ENCODE peak calls at places on chromosomes 2 and 18, in ten cellular contexts. Y, O, I, Z, M, Q, J, D, E and X are unnamed samples. For H3K36me3, the result is how much of the 10 kb centered on the place peaks cover.

GRCh38 chr2:42922790-42923631 is 130.6 kb upstream of the HAAO start:
- DNase-seq in Y (no peak), O (no peak), I (peak), Z (no peak), M (no peak), Q (no peak), J (no peak), D (no peak), E (no peak), X (no peak)

GRCh38 chr2:209425082-209426071 is 1.5 kb downstream of the MAP2 start:
- DNase-seq in Y (peak), O (peak), I (peak), Z (peak), M (no peak), Q (no peak), J (no peak), D (peak), E (no peak), X (no peak)

GRCh38 chr18:12278153-12278764 is 24.1 kb downstream of the CIDEA start:
- DNase-seq in Y (no peak), O (no peak), I (no peak), Z (no peak), M (no peak), Q (no peak), J (peak), D (no peak), E (no peak), X (no peak)

GRCh38 chr2:171522057-171522803 is at the start of gene CYBRD1:
- DNase-seq in Y (no peak), O (peak), I (peak), Z (no peak), M (peak), Q (peak), J (peak), D (peak), E (no peak), X (peak)

GRCh38 chr2:236823976-236824375 is 254.4 kb downstream of the ACKR3 start:
- DNase-seq in Y (no peak), O (no peak), I (no peak), Z (no peak), M (no peak), Q (no peak), J (no peak), D (no peak), E (no peak), X (no peak)

GRCh38 chr2:73063909-73064875 is 7.3 kb downstream of the SFXN5 start:
- DNase-seq in Y (peak), O (no peak), I (peak), Z (peak), M (no peak), Q (no peak), J (no peak), D (no peak), E (no peak), X (no peak)

GRCh38 chr2:38750793-38751042 is 443 bp downstream of the SRSF7 start:
- DNase-seq in Y (no peak), O (peak), I (peak), Z (no peak), M (peak), Q (peak), J (peak), D (no peak), E (no peak), X (no peak)

GRCh38 chr2:45388541-45389100 is 222.4 kb downstream of the SRBD1 start:
- DNase-seq in Y (no peak), O (no peak), I (no peak), Z (no peak), M (no peak), Q (no peak), J (no peak), D (no peak), E (no peak), X (no peak)

GRCh38 chr18:7071600-7071999 is 46.0 kb downstream of the LAMA1 start:
- DNase-seq in Y (no peak), O (no peak), I (no peak), Z (no peak), M (no peak), Q (no peak), J (no peak), D (no peak), E (no peak), X (no peak)

GRCh38 chr18:71784777-71785176 is 759.4 kb downstream of the CBLN2 start:
- DNase-seq in Y (no peak), O (no peak), I (peak), Z (no peak), M (no peak), Q (no peak), J (no peak), D (no peak), E (no peak), X (no peak)

GRCh38 chr2:11901351-11902069 is 155.1 kb downstream of the LPIN1 start:
- DNase-seq in Y (no peak), O (no peak), I (no peak), Z (no peak), M (no peak), Q (no peak), J (no peak), D (no peak), E (no peak), X (no peak)

GRCh38 chr18:48137354-48138208 is 207.1 kb upstream of the SMAD2 start:
- DNase-seq in Y (peak), O (no peak), I (no peak), Z (no peak), M (no peak), Q (peak), J (no peak), D (no peak), E (no peak), X (no peak)

GRCh38 chr18:25080988-25081387 is 271.0 kb downstream of the ZNF521 start:
- DNase-seq in Y (no peak), O (no peak), I (no peak), Z (no peak), M (no peak), Q (no peak), J (no peak), D (no peak), E (no peak), X (no peak)

GRCh38 chr18:7370812-7371211 is 139.9 kb downstream of the LRRC30 start:
- DNase-seq in Y (no peak), O (peak), I (peak), Z (no peak), M (peak), Q (peak), J (peak), D (no peak), E (no peak), X (no peak)

GRCh38 chr2:27807476-27807875 is 36.0 kb downstream of the MRPL33 start:
- DNase-seq in Y (no peak), O (peak), I (peak), Z (peak), M (no peak), Q (no peak), J (no peak), D (peak), E (no peak), X (no peak)

GRCh38 chr2:16707014-16707413 is 41.4 kb upstream of the CYRIA start:
- DNase-seq in Y (no peak), O (no peak), I (no peak), Z (no peak), M (no peak), Q (no peak), J (no peak), D (no peak), E (no peak), X (no peak)

GRCh38 chr2:150619607-150620330 is 132.3 kb upstream of the RND3 start:
- DNase-seq in Y (peak), O (no peak), I (peak), Z (no peak), M (no peak), Q (no peak), J (peak), D (no peak), E (no peak), X (no peak)

GRCh38 chr18:11407900-11408299 is 201.5 kb upstream of the SLC35G4 start:
- DNase-seq in Y (no peak), O (no peak), I (no peak), Z (no peak), M (no peak), Q (no peak), J (no peak), D (no peak), E (no peak), X (no peak)

GRCh38 chr18:70578480-70578879 is 289.6 kb downstream of the SOCS6 start:
- DNase-seq in Y (no peak), O (no peak), I (peak), Z (no peak), M (no peak), Q (no peak), J (no peak), D (no peak), E (no peak), X (no peak)
- TF ChIP-seq CTCF in Y (peak), O (no peak), I (peak), Z (no peak), M (no peak), Q (no peak), J (no peak), D (no peak), E (no peak), X (peak)

GRCh38 chr2:177676636-177677035 is 284.1 kb downstream of the AGPS start:
- DNase-seq in Y (no peak), O (no peak), I (no peak), Z (no peak), M (no peak), Q (no peak), J (no peak), D (no peak), E (no peak), X (no peak)
- H3K4me3 ChIP-seq in Y (no peak), O (no peak), I (no peak), Z (no peak), M (no peak), Q (no peak), J (no peak), D (no peak), E (no peak), X (no peak)

GRCh38 chr2:227134591-227134990 is 29.4 kb downstream of the COL4A4 start:
- DNase-seq in Y (no peak), O (no peak), I (no peak), Z (no peak), M (no peak), Q (no peak), J (no peak), D (no peak), E (no peak), X (no peak)
- H3K36me3 ChIP-seq in Y (under half), O (under half), I (under half), Z (under half), M (under half), Q (under half), J (under half), D (under half), E (under half), X (under half)

GRCh38 chr2:60554649-60555065 is 1.2 kb upstream of the BCL11A start:
- DNase-seq in Y (no peak), O (no peak), I (peak), Z (no peak), M (no peak), Q (no peak), J (no peak), D (peak), E (no peak), X (no peak)

GRCh38 chr2:60555794-60556161 is 2.3 kb upstream of the BCL11A start:
- DNase-seq in Y (no peak), O (no peak), I (no peak), Z (no peak), M (no peak), Q (no peak), J (no peak), D (no peak), E (no peak), X (no peak)

GRCh38 chr2:60553992-60554648 is 666 bp upstream of the BCL11A start:
- DNase-seq in Y (no peak), O (peak), I (peak), Z (no peak), M (peak), Q (peak), J (peak), D (peak), E (no peak), X (peak)

GRCh38 chr2:60556441-60556997 is 3.1 kb upstream of the BCL11A start:
- DNase-seq in Y (no peak), O (no peak), I (no peak), Z (no peak), M (no peak), Q (no peak), J (peak), D (no peak), E (no peak), X (no peak)

GRCh38 chr2:60555066-60555793 is 1.8 kb upstream of the BCL11A start:
- DNase-seq in Y (peak), O (peak), I (peak), Z (peak), M (peak), Q (peak), J (peak), D (peak), E (no peak), X (peak)
- TF ChIP-seq CTCF in Y (peak), O (peak), I (peak), Z (no peak), M (peak), Q (no peak), J (no peak), D (peak), E (peak), X (peak)

GRCh38 chr2:85741811-85742507 is 11.8 kb upstream of the ATOH8 start:
- DNase-seq in Y (no peak), O (peak), I (peak), Z (no peak), M (peak), Q (peak), J (peak), D (no peak), E (no peak), X (no peak)
- H3K4me3 ChIP-seq in Y (no peak), O (no peak), I (no peak), Z (no peak), M (peak), Q (no peak), J (no peak), D (no peak), E (no peak), X (no peak)

GRCh38 chr2:204535764-204536163 is 9.5 kb upstream of the PARD3B start:
- DNase-seq in Y (no peak), O (no peak), I (no peak), Z (no peak), M (no peak), Q (no peak), J (no peak), D (no peak), E (no peak), X (no peak)
- H3K36me3 ChIP-seq in Y (under half), O (under half), I (under half), Z (under half), M (under half), Q (under half), J (under half), D (under half), E (under half), X (under half)

DNA sequence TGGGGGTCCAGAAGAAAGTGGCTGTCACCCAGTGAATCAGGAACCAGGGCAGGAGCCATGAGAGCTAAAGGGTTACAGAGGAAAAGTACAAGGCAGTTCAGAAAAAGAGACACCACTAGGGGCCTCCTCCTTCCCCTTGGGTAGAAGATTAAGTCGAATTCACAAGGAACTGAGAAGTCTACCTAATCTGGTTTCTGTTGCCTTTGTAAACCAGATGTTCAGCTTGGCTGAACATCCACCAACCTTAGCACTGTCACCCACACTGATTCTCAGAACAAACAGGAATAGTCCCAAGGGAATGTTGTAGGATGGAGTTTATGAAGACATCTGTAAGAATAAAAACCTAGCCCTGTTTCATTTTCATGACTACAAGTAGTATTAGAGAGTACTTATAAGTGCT is 90.4 kb upstream of the NOSTRIN start:
- DNase-seq in Y (no peak), O (no peak), I (no peak), Z (no peak), M (no peak), Q (no peak), J (no peak), D (no peak), E (peak), X (peak)
- TF ChIP-seq CTCF in Y (no peak), O (no peak), I (no peak), Z (no peak), M (no peak), Q (no peak), J (no peak), D (no peak), E (peak), X (peak)

DNA sequence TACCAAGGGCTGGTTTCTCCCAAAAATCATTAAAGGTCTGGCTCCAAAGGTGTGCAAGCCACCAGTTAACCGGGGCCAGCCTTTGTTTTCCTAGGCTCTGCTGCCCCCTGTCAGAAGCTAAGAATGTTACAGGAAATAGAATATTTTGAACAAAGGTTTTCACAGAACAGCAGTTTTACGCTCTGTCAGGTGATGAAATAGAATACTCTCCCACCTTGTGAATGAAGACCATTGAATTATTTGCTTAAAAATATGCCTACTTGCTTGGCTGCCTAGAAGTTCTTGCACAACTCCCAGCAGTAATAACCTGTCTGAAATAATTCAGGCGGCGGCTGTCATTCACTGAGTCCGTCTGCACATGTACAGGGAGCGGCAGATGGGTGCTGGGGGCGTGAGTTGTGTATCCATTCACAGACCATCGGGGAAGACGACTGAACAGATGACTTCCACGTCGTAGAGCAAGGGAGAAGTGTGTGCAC is 56.3 kb downstream of the SF3B1 start:
- DNase-seq in Y (no peak), O (no peak), I (peak), Z (peak), M (no peak), Q (no peak), J (no peak), D (peak), E (no peak), X (no peak)
- H3K4me3 ChIP-seq in Y (no peak), O (no peak), I (no peak), Z (no peak), M (no peak), Q (no peak), J (no peak), D (no peak), E (no peak), X (no peak)